ENCODE peak calls at places on chromosomes 3 and 15, in ten cellular contexts. One of them, this sample, is unnamed.

GRCh38 chr3:186025161-186025560 is 83.7 kb downstream of the ETV5 start:
- DNase-seq in stimulated activated CD8-positive, alpha-beta memory T cell treated with anti-CD3 and anti-CD28 coated beads, Interleukin-15, amount 100 ng/mL, for 24 hours: no peak
- DNase-seq in NCI-H345: no peak
- DNase-seq in AG10803: peak
- DNase-seq in central memory CD4-positive, alpha-beta T cell: no peak
- DNase-seq in suprapubic skin: no peak
- DNase-seq in T-cell: no peak
- DNase-seq in activated CD8-positive, alpha-beta memory T cell treated with anti-CD3 and anti-CD28 coated beads for 48 hours: peak
- DNase-seq in cardiac fibroblast: peak
- DNase-seq in lower leg skin: peak
- DNase-seq in this sample: no peak

GRCh38 chr15:72856549-72857040 is 73.0 kb upstream of the ADPGK start:
- DNase-seq in stimulated activated CD8-positive, alpha-beta memory T cell treated with anti-CD3 and anti-CD28 coated beads, Interleukin-15, amount 100 ng/mL, for 24 hours: no peak
- DNase-seq in NCI-H345: no peak
- DNase-seq in AG10803: no peak
- DNase-seq in central memory CD4-positive, alpha-beta T cell: no peak
- DNase-seq in suprapubic skin: no peak
- DNase-seq in T-cell: no peak
- DNase-seq in activated CD8-positive, alpha-beta memory T cell treated with anti-CD3 and anti-CD28 coated beads for 48 hours: no peak
- DNase-seq in cardiac fibroblast: no peak
- DNase-seq in lower leg skin: peak
- DNase-seq in this sample: no peak

GRCh38 chr3:113136071-113136470 is 75.3 kb upstream of the BOC start:
- DNase-seq in stimulated activated CD8-positive, alpha-beta memory T cell treated with anti-CD3 and anti-CD28 coated beads, Interleukin-15, amount 100 ng/mL, for 24 hours: no peak
- DNase-seq in NCI-H345: peak
- DNase-seq in AG10803: peak
- DNase-seq in central memory CD4-positive, alpha-beta T cell: no peak
- DNase-seq in suprapubic skin: no peak
- DNase-seq in T-cell: no peak
- DNase-seq in activated CD8-positive, alpha-beta memory T cell treated with anti-CD3 and anti-CD28 coated beads for 48 hours: no peak
- DNase-seq in cardiac fibroblast: peak
- DNase-seq in lower leg skin: no peak
- DNase-seq in this sample: no peak

GRCh38 chr3:8976540-8977182 is 13.4 kb upstream of the RAD18 start:
- DNase-seq in stimulated activated CD8-positive, alpha-beta memory T cell treated with anti-CD3 and anti-CD28 coated beads, Interleukin-15, amount 100 ng/mL, for 24 hours: no peak
- DNase-seq in NCI-H345: no peak
- DNase-seq in AG10803: no peak
- DNase-seq in central memory CD4-positive, alpha-beta T cell: no peak
- DNase-seq in suprapubic skin: no peak
- DNase-seq in T-cell: no peak
- DNase-seq in activated CD8-positive, alpha-beta memory T cell treated with anti-CD3 and anti-CD28 coated beads for 48 hours: no peak
- DNase-seq in cardiac fibroblast: no peak
- DNase-seq in lower leg skin: no peak
- DNase-seq in this sample: no peak

GRCh38 chr3:161031134-161031533 is 74.0 kb downstream of the B3GALNT1 start:
- DNase-seq in stimulated activated CD8-positive, alpha-beta memory T cell treated with anti-CD3 and anti-CD28 coated beads, Interleukin-15, amount 100 ng/mL, for 24 hours: no peak
- DNase-seq in NCI-H345: no peak
- DNase-seq in AG10803: no peak
- DNase-seq in central memory CD4-positive, alpha-beta T cell: no peak
- DNase-seq in suprapubic skin: no peak
- DNase-seq in T-cell: no peak
- DNase-seq in activated CD8-positive, alpha-beta memory T cell treated with anti-CD3 and anti-CD28 coated beads for 48 hours: no peak
- DNase-seq in cardiac fibroblast: peak
- DNase-seq in lower leg skin: no peak
- DNase-seq in this sample: no peak

GRCh38 chr3:9135930-9136525 is 113.4 kb downstream of the SRGAP3 start:
- DNase-seq in stimulated activated CD8-positive, alpha-beta memory T cell treated with anti-CD3 and anti-CD28 coated beads, Interleukin-15, amount 100 ng/mL, for 24 hours: no peak
- DNase-seq in NCI-H345: no peak
- DNase-seq in AG10803: no peak
- DNase-seq in central memory CD4-positive, alpha-beta T cell: no peak
- DNase-seq in suprapubic skin: no peak
- DNase-seq in T-cell: no peak
- DNase-seq in activated CD8-positive, alpha-beta memory T cell treated with anti-CD3 and anti-CD28 coated beads for 48 hours: no peak
- DNase-seq in cardiac fibroblast: no peak
- DNase-seq in lower leg skin: no peak
- DNase-seq in this sample: no peak

GRCh38 chr3:56547486-56547885 is 9.5 kb upstream of the CCDC66 start:
- DNase-seq in stimulated activated CD8-positive, alpha-beta memory T cell treated with anti-CD3 and anti-CD28 coated beads, Interleukin-15, amount 100 ng/mL, for 24 hours: no peak
- DNase-seq in NCI-H345: peak
- DNase-seq in AG10803: no peak
- DNase-seq in central memory CD4-positive, alpha-beta T cell: no peak
- DNase-seq in suprapubic skin: no peak
- DNase-seq in T-cell: no peak
- DNase-seq in activated CD8-positive, alpha-beta memory T cell treated with anti-CD3 and anti-CD28 coated beads for 48 hours: no peak
- DNase-seq in cardiac fibroblast: peak
- DNase-seq in lower leg skin: no peak
- DNase-seq in this sample: no peak

GRCh38 chr15:48962662-48963523 is 826 bp downstream of the SHC4 start:
- DNase-seq in stimulated activated CD8-positive, alpha-beta memory T cell treated with anti-CD3 and anti-CD28 coated beads, Interleukin-15, amount 100 ng/mL, for 24 hours: no peak
- DNase-seq in NCI-H345: no peak
- DNase-seq in AG10803: peak
- DNase-seq in central memory CD4-positive, alpha-beta T cell: no peak
- DNase-seq in suprapubic skin: no peak
- DNase-seq in T-cell: no peak
- DNase-seq in activated CD8-positive, alpha-beta memory T cell treated with anti-CD3 and anti-CD28 coated beads for 48 hours: no peak
- DNase-seq in cardiac fibroblast: peak
- DNase-seq in lower leg skin: peak
- DNase-seq in this sample: no peak

GRCh38 chr3:101725192-101725889 is 927 bp downstream of the CEP97 start:
- DNase-seq in stimulated activated CD8-positive, alpha-beta memory T cell treated with anti-CD3 and anti-CD28 coated beads, Interleukin-15, amount 100 ng/mL, for 24 hours: peak
- DNase-seq in NCI-H345: peak
- DNase-seq in AG10803: peak
- DNase-seq in central memory CD4-positive, alpha-beta T cell: peak
- DNase-seq in suprapubic skin: no peak
- DNase-seq in T-cell: peak
- DNase-seq in activated CD8-positive, alpha-beta memory T cell treated with anti-CD3 and anti-CD28 coated beads for 48 hours: no peak
- DNase-seq in cardiac fibroblast: peak
- DNase-seq in lower leg skin: no peak
- DNase-seq in this sample: no peak

GRCh38 chr15:99997112-99997651 is 263.9 kb upstream of the LYSMD4 start:
- DNase-seq in stimulated activated CD8-positive, alpha-beta memory T cell treated with anti-CD3 and anti-CD28 coated beads, Interleukin-15, amount 100 ng/mL, for 24 hours: no peak
- DNase-seq in NCI-H345: no peak
- DNase-seq in AG10803: no peak
- DNase-seq in central memory CD4-positive, alpha-beta T cell: no peak
- DNase-seq in suprapubic skin: peak
- DNase-seq in T-cell: no peak
- DNase-seq in activated CD8-positive, alpha-beta memory T cell treated with anti-CD3 and anti-CD28 coated beads for 48 hours: no peak
- DNase-seq in cardiac fibroblast: no peak
- DNase-seq in lower leg skin: peak
- DNase-seq in this sample: no peak

GRCh38 chr3:69819283-69819682 is 80.0 kb downstream of the MITF start:
- DNase-seq in stimulated activated CD8-positive, alpha-beta memory T cell treated with anti-CD3 and anti-CD28 coated beads, Interleukin-15, amount 100 ng/mL, for 24 hours: no peak
- DNase-seq in NCI-H345: no peak
- DNase-seq in AG10803: peak
- DNase-seq in central memory CD4-positive, alpha-beta T cell: no peak
- DNase-seq in suprapubic skin: no peak
- DNase-seq in T-cell: no peak
- DNase-seq in activated CD8-positive, alpha-beta memory T cell treated with anti-CD3 and anti-CD28 coated beads for 48 hours: no peak
- DNase-seq in cardiac fibroblast: no peak
- DNase-seq in lower leg skin: no peak
- DNase-seq in this sample: no peak

GRCh38 chr3:45078910-45079522 is 52.9 kb downstream of the CLEC3B start:
- DNase-seq in stimulated activated CD8-positive, alpha-beta memory T cell treated with anti-CD3 and anti-CD28 coated beads, Interleukin-15, amount 100 ng/mL, for 24 hours: no peak
- DNase-seq in NCI-H345: no peak
- DNase-seq in AG10803: peak
- DNase-seq in central memory CD4-positive, alpha-beta T cell: no peak
- DNase-seq in suprapubic skin: no peak
- DNase-seq in T-cell: no peak
- DNase-seq in activated CD8-positive, alpha-beta memory T cell treated with anti-CD3 and anti-CD28 coated beads for 48 hours: no peak
- DNase-seq in cardiac fibroblast: peak
- DNase-seq in lower leg skin: no peak
- DNase-seq in this sample: no peak

GRCh38 chr15:25763206-25763880 is 99.8 kb downstream of the ATP10A start:
- DNase-seq in stimulated activated CD8-positive, alpha-beta memory T cell treated with anti-CD3 and anti-CD28 coated beads, Interleukin-15, amount 100 ng/mL, for 24 hours: no peak
- DNase-seq in NCI-H345: no peak
- DNase-seq in AG10803: peak
- DNase-seq in central memory CD4-positive, alpha-beta T cell: no peak
- DNase-seq in suprapubic skin: no peak
- DNase-seq in T-cell: no peak
- DNase-seq in activated CD8-positive, alpha-beta memory T cell treated with anti-CD3 and anti-CD28 coated beads for 48 hours: no peak
- DNase-seq in cardiac fibroblast: no peak
- DNase-seq in lower leg skin: peak
- DNase-seq in this sample: no peak

GRCh38 chr15:71333839-71334238 is 218.6 kb downstream of the THSD4 start:
- DNase-seq in stimulated activated CD8-positive, alpha-beta memory T cell treated with anti-CD3 and anti-CD28 coated beads, Interleukin-15, amount 100 ng/mL, for 24 hours: no peak
- DNase-seq in NCI-H345: no peak
- DNase-seq in AG10803: peak
- DNase-seq in central memory CD4-positive, alpha-beta T cell: no peak
- DNase-seq in suprapubic skin: no peak
- DNase-seq in T-cell: no peak
- DNase-seq in activated CD8-positive, alpha-beta memory T cell treated with anti-CD3 and anti-CD28 coated beads for 48 hours: no peak
- DNase-seq in cardiac fibroblast: peak
- DNase-seq in lower leg skin: no peak
- DNase-seq in this sample: peak

GRCh38 chr3:48845170-48845569 is 2.5 kb downstream of the PRKAR2A start:
- DNase-seq in stimulated activated CD8-positive, alpha-beta memory T cell treated with anti-CD3 and anti-CD28 coated beads, Interleukin-15, amount 100 ng/mL, for 24 hours: no peak
- DNase-seq in NCI-H345: no peak
- DNase-seq in AG10803: peak
- DNase-seq in central memory CD4-positive, alpha-beta T cell: no peak
- DNase-seq in suprapubic skin: no peak
- DNase-seq in T-cell: no peak
- DNase-seq in activated CD8-positive, alpha-beta memory T cell treated with anti-CD3 and anti-CD28 coated beads for 48 hours: no peak
- DNase-seq in cardiac fibroblast: no peak
- DNase-seq in lower leg skin: peak
- DNase-seq in this sample: no peak

GRCh38 chr3:174270841-174271240 is 588.3 kb upstream of the NAALADL2 start:
- DNase-seq in stimulated activated CD8-positive, alpha-beta memory T cell treated with anti-CD3 and anti-CD28 coated beads, Interleukin-15, amount 100 ng/mL, for 24 hours: no peak
- DNase-seq in NCI-H345: no peak
- DNase-seq in AG10803: peak
- DNase-seq in central memory CD4-positive, alpha-beta T cell: no peak
- DNase-seq in suprapubic skin: no peak
- DNase-seq in T-cell: no peak
- DNase-seq in activated CD8-positive, alpha-beta memory T cell treated with anti-CD3 and anti-CD28 coated beads for 48 hours: no peak
- DNase-seq in cardiac fibroblast: peak
- DNase-seq in lower leg skin: no peak
- DNase-seq in this sample: peak

GRCh38 chr15:88178631-88179030 is 77.9 kb downstream of the NTRK3 start:
- DNase-seq in stimulated activated CD8-positive, alpha-beta memory T cell treated with anti-CD3 and anti-CD28 coated beads, Interleukin-15, amount 100 ng/mL, for 24 hours: no peak
- DNase-seq in NCI-H345: no peak
- DNase-seq in AG10803: no peak
- DNase-seq in central memory CD4-positive, alpha-beta T cell: no peak
- DNase-seq in suprapubic skin: no peak
- DNase-seq in T-cell: no peak
- DNase-seq in activated CD8-positive, alpha-beta memory T cell treated with anti-CD3 and anti-CD28 coated beads for 48 hours: no peak
- DNase-seq in cardiac fibroblast: no peak
- DNase-seq in lower leg skin: no peak
- DNase-seq in this sample: no peak

GRCh38 chr3:38630070-38630469 is 19.4 kb downstream of the SCN5A start:
- DNase-seq in stimulated activated CD8-positive, alpha-beta memory T cell treated with anti-CD3 and anti-CD28 coated beads, Interleukin-15, amount 100 ng/mL, for 24 hours: no peak
- DNase-seq in NCI-H345: no peak
- DNase-seq in AG10803: no peak
- DNase-seq in central memory CD4-positive, alpha-beta T cell: no peak
- DNase-seq in suprapubic skin: no peak
- DNase-seq in T-cell: no peak
- DNase-seq in activated CD8-positive, alpha-beta memory T cell treated with anti-CD3 and anti-CD28 coated beads for 48 hours: no peak
- DNase-seq in cardiac fibroblast: no peak
- DNase-seq in lower leg skin: no peak
- DNase-seq in this sample: no peak

GRCh38 chr3:52406791-52407510 is 38.0 kb downstream of the SEMA3G start:
- DNase-seq in stimulated activated CD8-positive, alpha-beta memory T cell treated with anti-CD3 and anti-CD28 coated beads, Interleukin-15, amount 100 ng/mL, for 24 hours: no peak
- DNase-seq in NCI-H345: no peak
- DNase-seq in AG10803: no peak
- DNase-seq in central memory CD4-positive, alpha-beta T cell: no peak
- DNase-seq in suprapubic skin: no peak
- DNase-seq in T-cell: no peak
- DNase-seq in activated CD8-positive, alpha-beta memory T cell treated with anti-CD3 and anti-CD28 coated beads for 48 hours: no peak
- DNase-seq in cardiac fibroblast: no peak
- DNase-seq in lower leg skin: no peak
- DNase-seq in this sample: no peak

GRCh38 chr3:190615607-190616006 is 101.7 kb downstream of the IL1RAP start:
- DNase-seq in stimulated activated CD8-positive, alpha-beta memory T cell treated with anti-CD3 and anti-CD28 coated beads, Interleukin-15, amount 100 ng/mL, for 24 hours: no peak
- DNase-seq in NCI-H345: no peak
- DNase-seq in AG10803: no peak
- DNase-seq in central memory CD4-positive, alpha-beta T cell: no peak
- DNase-seq in suprapubic skin: no peak
- DNase-seq in T-cell: no peak
- DNase-seq in activated CD8-positive, alpha-beta memory T cell treated with anti-CD3 and anti-CD28 coated beads for 48 hours: no peak
- DNase-seq in cardiac fibroblast: no peak
- DNase-seq in lower leg skin: no peak
- DNase-seq in this sample: no peak

GRCh38 chr15:89836255-89837133 is 21.8 kb upstream of the ANPEP start:
- DNase-seq in stimulated activated CD8-positive, alpha-beta memory T cell treated with anti-CD3 and anti-CD28 coated beads, Interleukin-15, amount 100 ng/mL, for 24 hours: no peak
- DNase-seq in NCI-H345: no peak
- DNase-seq in AG10803: peak
- DNase-seq in central memory CD4-positive, alpha-beta T cell: no peak
- DNase-seq in suprapubic skin: no peak
- DNase-seq in T-cell: no peak
- DNase-seq in activated CD8-positive, alpha-beta memory T cell treated with anti-CD3 and anti-CD28 coated beads for 48 hours: no peak
- DNase-seq in cardiac fibroblast: peak
- DNase-seq in lower leg skin: peak
- DNase-seq in this sample: peak

GRCh38 chr3:4320453-4320852 is 17.3 kb downstream of the SETMAR start:
- DNase-seq in stimulated activated CD8-positive, alpha-beta memory T cell treated with anti-CD3 and anti-CD28 coated beads, Interleukin-15, amount 100 ng/mL, for 24 hours: no peak
- DNase-seq in NCI-H345: no peak
- DNase-seq in AG10803: peak
- DNase-seq in central memory CD4-positive, alpha-beta T cell: no peak
- DNase-seq in suprapubic skin: no peak
- DNase-seq in T-cell: no peak
- DNase-seq in activated CD8-positive, alpha-beta memory T cell treated with anti-CD3 and anti-CD28 coated beads for 48 hours: no peak
- DNase-seq in cardiac fibroblast: no peak
- DNase-seq in lower leg skin: no peak
- DNase-seq in this sample: no peak

GRCh38 chr3:45553469-45553974 is 41.0 kb upstream of the LIMD1 start:
- DNase-seq in stimulated activated CD8-positive, alpha-beta memory T cell treated with anti-CD3 and anti-CD28 coated beads, Interleukin-15, amount 100 ng/mL, for 24 hours: no peak
- DNase-seq in NCI-H345: no peak
- DNase-seq in AG10803: peak
- DNase-seq in central memory CD4-positive, alpha-beta T cell: no peak
- DNase-seq in suprapubic skin: no peak
- DNase-seq in T-cell: no peak
- DNase-seq in activated CD8-positive, alpha-beta memory T cell treated with anti-CD3 and anti-CD28 coated beads for 48 hours: no peak
- DNase-seq in cardiac fibroblast: peak
- DNase-seq in lower leg skin: peak
- DNase-seq in this sample: no peak

GRCh38 chr3:98521897-98522537 is 685 bp downstream of the CLDND1 start:
- DNase-seq in stimulated activated CD8-positive, alpha-beta memory T cell treated with anti-CD3 and anti-CD28 coated beads, Interleukin-15, amount 100 ng/mL, for 24 hours: no peak
- DNase-seq in NCI-H345: peak
- DNase-seq in AG10803: peak
- DNase-seq in central memory CD4-positive, alpha-beta T cell: peak
- DNase-seq in suprapubic skin: no peak
- DNase-seq in T-cell: peak
- DNase-seq in activated CD8-positive, alpha-beta memory T cell treated with anti-CD3 and anti-CD28 coated beads for 48 hours: no peak
- DNase-seq in cardiac fibroblast: peak
- DNase-seq in lower leg skin: no peak
- DNase-seq in this sample: peak

GRCh38 chr15:27847775-27848710 is 251.1 kb downstream of the OCA2 start:
- DNase-seq in stimulated activated CD8-positive, alpha-beta memory T cell treated with anti-CD3 and anti-CD28 coated beads, Interleukin-15, amount 100 ng/mL, for 24 hours: no peak
- DNase-seq in NCI-H345: peak
- DNase-seq in AG10803: no peak
- DNase-seq in central memory CD4-positive, alpha-beta T cell: no peak
- DNase-seq in suprapubic skin: peak
- DNase-seq in T-cell: no peak
- DNase-seq in activated CD8-positive, alpha-beta memory T cell treated with anti-CD3 and anti-CD28 coated beads for 48 hours: no peak
- DNase-seq in cardiac fibroblast: no peak
- DNase-seq in lower leg skin: peak
- DNase-seq in this sample: no peak

GRCh38 chr15:76267077-76267476 is 44.2 kb downstream of the ETFA start:
- DNase-seq in stimulated activated CD8-positive, alpha-beta memory T cell treated with anti-CD3 and anti-CD28 coated beads, Interleukin-15, amount 100 ng/mL, for 24 hours: no peak
- DNase-seq in NCI-H345: no peak
- DNase-seq in AG10803: no peak
- DNase-seq in central memory CD4-positive, alpha-beta T cell: no peak
- DNase-seq in suprapubic skin: no peak
- DNase-seq in T-cell: no peak
- DNase-seq in activated CD8-positive, alpha-beta memory T cell treated with anti-CD3 and anti-CD28 coated beads for 48 hours: no peak
- DNase-seq in cardiac fibroblast: no peak
- DNase-seq in lower leg skin: no peak
- DNase-seq in this sample: no peak

GRCh38 chr3:50194128-50194902 is 2.9 kb downstream of the GNAT1 start:
- DNase-seq in stimulated activated CD8-positive, alpha-beta memory T cell treated with anti-CD3 and anti-CD28 coated beads, Interleukin-15, amount 100 ng/mL, for 24 hours: peak
- DNase-seq in NCI-H345: peak
- DNase-seq in AG10803: peak
- DNase-seq in central memory CD4-positive, alpha-beta T cell: peak
- DNase-seq in suprapubic skin: no peak
- DNase-seq in T-cell: peak
- DNase-seq in activated CD8-positive, alpha-beta memory T cell treated with anti-CD3 and anti-CD28 coated beads for 48 hours: peak
- DNase-seq in cardiac fibroblast: peak
- DNase-seq in lower leg skin: peak
- DNase-seq in this sample: no peak

GRCh38 chr15:35737521-35737920 is 191.6 kb upstream of the DPH6 start:
- DNase-seq in stimulated activated CD8-positive, alpha-beta memory T cell treated with anti-CD3 and anti-CD28 coated beads, Interleukin-15, amount 100 ng/mL, for 24 hours: no peak
- DNase-seq in NCI-H345: no peak
- DNase-seq in AG10803: peak
- DNase-seq in central memory CD4-positive, alpha-beta T cell: no peak
- DNase-seq in suprapubic skin: no peak
- DNase-seq in T-cell: no peak
- DNase-seq in activated CD8-positive, alpha-beta memory T cell treated with anti-CD3 and anti-CD28 coated beads for 48 hours: no peak
- DNase-seq in cardiac fibroblast: peak
- DNase-seq in lower leg skin: no peak
- DNase-seq in this sample: peak

This sample was measured in AG09309.